ENCODE peak calls at places on chromosomes 5 and 9, in nine cellular contexts. One of them, this sample, is unnamed.

GRCh38 chr9:137305788-137306545 is 3.9 kb upstream of the NRARP start:
- DNase-seq in stimulated activated CD4-positive, alpha-beta T cell treated with anti-CD3 and anti-CD28 coated beads, Interleukin-4, amount 100 ng/mL, for 4 hours: no peak
- DNase-seq in stimulated activated CD8-positive, alpha-beta memory T cell treated with anti-CD3 and anti-CD28 coated beads, Interleukin-12 subunit alpha, Interleukin-12 subunit beta, amount 100 ng/mL, for 1 hour: no peak
- DNase-seq in neuronal stem cell: no peak
- DNase-seq in hippocampal formation: no peak
- DNase-seq in fibroblast of the conjunctiva: no peak
- DNase-seq in activated CD4-positive, alpha-beta T cell treated with anti-CD3 and anti-CD28 coated beads, Interleukin-2, amount 50 U/mL, for 1 hour: no peak
- DNase-seq in left cardiac atrium: peak
- DNase-seq in amniotic epithelial cell: no peak
- DNase-seq in this sample: no peak

GRCh38 chr9:105662184-105663104 is at the start of gene TAL2:
- DNase-seq in stimulated activated CD4-positive, alpha-beta T cell treated with anti-CD3 and anti-CD28 coated beads, Interleukin-4, amount 100 ng/mL, for 4 hours: no peak
- DNase-seq in stimulated activated CD8-positive, alpha-beta memory T cell treated with anti-CD3 and anti-CD28 coated beads, Interleukin-12 subunit alpha, Interleukin-12 subunit beta, amount 100 ng/mL, for 1 hour: no peak
- DNase-seq in neuronal stem cell: no peak
- DNase-seq in hippocampal formation: no peak
- DNase-seq in fibroblast of the conjunctiva: no peak
- DNase-seq in activated CD4-positive, alpha-beta T cell treated with anti-CD3 and anti-CD28 coated beads, Interleukin-2, amount 50 U/mL, for 1 hour: no peak
- DNase-seq in left cardiac atrium: no peak
- DNase-seq in amniotic epithelial cell: no peak
- DNase-seq in this sample: no peak

GRCh38 chr5:144142030-144142825 is 28.2 kb downstream of the YIPF5 start:
- DNase-seq in stimulated activated CD4-positive, alpha-beta T cell treated with anti-CD3 and anti-CD28 coated beads, Interleukin-4, amount 100 ng/mL, for 4 hours: no peak
- DNase-seq in stimulated activated CD8-positive, alpha-beta memory T cell treated with anti-CD3 and anti-CD28 coated beads, Interleukin-12 subunit alpha, Interleukin-12 subunit beta, amount 100 ng/mL, for 1 hour: no peak
- DNase-seq in neuronal stem cell: no peak
- DNase-seq in hippocampal formation: no peak
- DNase-seq in fibroblast of the conjunctiva: peak
- DNase-seq in activated CD4-positive, alpha-beta T cell treated with anti-CD3 and anti-CD28 coated beads, Interleukin-2, amount 50 U/mL, for 1 hour: no peak
- DNase-seq in left cardiac atrium: no peak
- DNase-seq in amniotic epithelial cell: peak
- DNase-seq in this sample: no peak

GRCh38 chr5:167208911-167209310 is 1082.5 kb upstream of the WWC1 start:
- DNase-seq in stimulated activated CD4-positive, alpha-beta T cell treated with anti-CD3 and anti-CD28 coated beads, Interleukin-4, amount 100 ng/mL, for 4 hours: no peak
- DNase-seq in stimulated activated CD8-positive, alpha-beta memory T cell treated with anti-CD3 and anti-CD28 coated beads, Interleukin-12 subunit alpha, Interleukin-12 subunit beta, amount 100 ng/mL, for 1 hour: no peak
- DNase-seq in neuronal stem cell: no peak
- DNase-seq in hippocampal formation: no peak
- DNase-seq in fibroblast of the conjunctiva: no peak
- DNase-seq in activated CD4-positive, alpha-beta T cell treated with anti-CD3 and anti-CD28 coated beads, Interleukin-2, amount 50 U/mL, for 1 hour: no peak
- DNase-seq in left cardiac atrium: no peak
- DNase-seq in amniotic epithelial cell: peak
- DNase-seq in this sample: no peak

GRCh38 chr5:177302354-177303110 is 987 bp downstream of the RAB24 start:
- DNase-seq in stimulated activated CD4-positive, alpha-beta T cell treated with anti-CD3 and anti-CD28 coated beads, Interleukin-4, amount 100 ng/mL, for 4 hours: no peak
- DNase-seq in stimulated activated CD8-positive, alpha-beta memory T cell treated with anti-CD3 and anti-CD28 coated beads, Interleukin-12 subunit alpha, Interleukin-12 subunit beta, amount 100 ng/mL, for 1 hour: no peak
- DNase-seq in neuronal stem cell: no peak
- DNase-seq in hippocampal formation: no peak
- DNase-seq in fibroblast of the conjunctiva: no peak
- DNase-seq in activated CD4-positive, alpha-beta T cell treated with anti-CD3 and anti-CD28 coated beads, Interleukin-2, amount 50 U/mL, for 1 hour: no peak
- DNase-seq in left cardiac atrium: no peak
- DNase-seq in amniotic epithelial cell: peak
- DNase-seq in this sample: no peak

GRCh38 chr5:139246394-139246793 is 47.1 kb upstream of the MATR3 start:
- DNase-seq in stimulated activated CD4-positive, alpha-beta T cell treated with anti-CD3 and anti-CD28 coated beads, Interleukin-4, amount 100 ng/mL, for 4 hours: peak
- DNase-seq in stimulated activated CD8-positive, alpha-beta memory T cell treated with anti-CD3 and anti-CD28 coated beads, Interleukin-12 subunit alpha, Interleukin-12 subunit beta, amount 100 ng/mL, for 1 hour: no peak
- DNase-seq in neuronal stem cell: no peak
- DNase-seq in hippocampal formation: no peak
- DNase-seq in fibroblast of the conjunctiva: peak
- DNase-seq in activated CD4-positive, alpha-beta T cell treated with anti-CD3 and anti-CD28 coated beads, Interleukin-2, amount 50 U/mL, for 1 hour: no peak
- DNase-seq in left cardiac atrium: peak
- DNase-seq in amniotic epithelial cell: peak
- DNase-seq in this sample: peak

GRCh38 chr9:117917873-117918272 is 213.7 kb downstream of the TLR4 start:
- DNase-seq in stimulated activated CD4-positive, alpha-beta T cell treated with anti-CD3 and anti-CD28 coated beads, Interleukin-4, amount 100 ng/mL, for 4 hours: no peak
- DNase-seq in stimulated activated CD8-positive, alpha-beta memory T cell treated with anti-CD3 and anti-CD28 coated beads, Interleukin-12 subunit alpha, Interleukin-12 subunit beta, amount 100 ng/mL, for 1 hour: no peak
- DNase-seq in neuronal stem cell: no peak
- DNase-seq in hippocampal formation: no peak
- DNase-seq in fibroblast of the conjunctiva: no peak
- DNase-seq in activated CD4-positive, alpha-beta T cell treated with anti-CD3 and anti-CD28 coated beads, Interleukin-2, amount 50 U/mL, for 1 hour: no peak
- DNase-seq in left cardiac atrium: no peak
- DNase-seq in amniotic epithelial cell: no peak
- DNase-seq in this sample: no peak

GRCh38 chr9:100027543-100027942 is 71.3 kb downstream of the ERP44 start:
- DNase-seq in stimulated activated CD4-positive, alpha-beta T cell treated with anti-CD3 and anti-CD28 coated beads, Interleukin-4, amount 100 ng/mL, for 4 hours: no peak
- DNase-seq in stimulated activated CD8-positive, alpha-beta memory T cell treated with anti-CD3 and anti-CD28 coated beads, Interleukin-12 subunit alpha, Interleukin-12 subunit beta, amount 100 ng/mL, for 1 hour: no peak
- DNase-seq in neuronal stem cell: no peak
- DNase-seq in hippocampal formation: no peak
- DNase-seq in fibroblast of the conjunctiva: no peak
- DNase-seq in activated CD4-positive, alpha-beta T cell treated with anti-CD3 and anti-CD28 coated beads, Interleukin-2, amount 50 U/mL, for 1 hour: no peak
- DNase-seq in left cardiac atrium: no peak
- DNase-seq in amniotic epithelial cell: no peak
- DNase-seq in this sample: no peak

GRCh38 chr9:124716795-124717194 is 54.3 kb downstream of the NR6A1 start:
- DNase-seq in stimulated activated CD4-positive, alpha-beta T cell treated with anti-CD3 and anti-CD28 coated beads, Interleukin-4, amount 100 ng/mL, for 4 hours: no peak
- DNase-seq in stimulated activated CD8-positive, alpha-beta memory T cell treated with anti-CD3 and anti-CD28 coated beads, Interleukin-12 subunit alpha, Interleukin-12 subunit beta, amount 100 ng/mL, for 1 hour: no peak
- DNase-seq in neuronal stem cell: no peak
- DNase-seq in hippocampal formation: no peak
- DNase-seq in fibroblast of the conjunctiva: no peak
- DNase-seq in activated CD4-positive, alpha-beta T cell treated with anti-CD3 and anti-CD28 coated beads, Interleukin-2, amount 50 U/mL, for 1 hour: no peak
- DNase-seq in left cardiac atrium: no peak
- DNase-seq in amniotic epithelial cell: no peak
- DNase-seq in this sample: no peak

GRCh38 chr5:30690931-30691330 is 502.6 kb upstream of the CDH6 start:
- DNase-seq in stimulated activated CD4-positive, alpha-beta T cell treated with anti-CD3 and anti-CD28 coated beads, Interleukin-4, amount 100 ng/mL, for 4 hours: no peak
- DNase-seq in stimulated activated CD8-positive, alpha-beta memory T cell treated with anti-CD3 and anti-CD28 coated beads, Interleukin-12 subunit alpha, Interleukin-12 subunit beta, amount 100 ng/mL, for 1 hour: no peak
- DNase-seq in neuronal stem cell: no peak
- DNase-seq in hippocampal formation: no peak
- DNase-seq in fibroblast of the conjunctiva: no peak
- DNase-seq in activated CD4-positive, alpha-beta T cell treated with anti-CD3 and anti-CD28 coated beads, Interleukin-2, amount 50 U/mL, for 1 hour: no peak
- DNase-seq in left cardiac atrium: no peak
- DNase-seq in amniotic epithelial cell: no peak
- DNase-seq in this sample: no peak

GRCh38 chr5:158589939-158590338 is 509.8 kb downstream of the EBF1 start:
- DNase-seq in stimulated activated CD4-positive, alpha-beta T cell treated with anti-CD3 and anti-CD28 coated beads, Interleukin-4, amount 100 ng/mL, for 4 hours: no peak
- DNase-seq in stimulated activated CD8-positive, alpha-beta memory T cell treated with anti-CD3 and anti-CD28 coated beads, Interleukin-12 subunit alpha, Interleukin-12 subunit beta, amount 100 ng/mL, for 1 hour: no peak
- DNase-seq in neuronal stem cell: no peak
- DNase-seq in hippocampal formation: no peak
- DNase-seq in fibroblast of the conjunctiva: no peak
- DNase-seq in activated CD4-positive, alpha-beta T cell treated with anti-CD3 and anti-CD28 coated beads, Interleukin-2, amount 50 U/mL, for 1 hour: no peak
- DNase-seq in left cardiac atrium: no peak
- DNase-seq in amniotic epithelial cell: no peak
- DNase-seq in this sample: no peak

GRCh38 chr5:154506049-154506715 is 28.2 kb upstream of the HAND1 start:
- DNase-seq in stimulated activated CD4-positive, alpha-beta T cell treated with anti-CD3 and anti-CD28 coated beads, Interleukin-4, amount 100 ng/mL, for 4 hours: no peak
- DNase-seq in stimulated activated CD8-positive, alpha-beta memory T cell treated with anti-CD3 and anti-CD28 coated beads, Interleukin-12 subunit alpha, Interleukin-12 subunit beta, amount 100 ng/mL, for 1 hour: no peak
- DNase-seq in neuronal stem cell: no peak
- DNase-seq in hippocampal formation: no peak
- DNase-seq in fibroblast of the conjunctiva: no peak
- DNase-seq in activated CD4-positive, alpha-beta T cell treated with anti-CD3 and anti-CD28 coated beads, Interleukin-2, amount 50 U/mL, for 1 hour: no peak
- DNase-seq in left cardiac atrium: no peak
- DNase-seq in amniotic epithelial cell: no peak
- DNase-seq in this sample: no peak

GRCh38 chr5:141618030-141618803 is 583 bp downstream of the DIAPH1 start:
- DNase-seq in stimulated activated CD4-positive, alpha-beta T cell treated with anti-CD3 and anti-CD28 coated beads, Interleukin-4, amount 100 ng/mL, for 4 hours: peak
- DNase-seq in stimulated activated CD8-positive, alpha-beta memory T cell treated with anti-CD3 and anti-CD28 coated beads, Interleukin-12 subunit alpha, Interleukin-12 subunit beta, amount 100 ng/mL, for 1 hour: no peak
- DNase-seq in neuronal stem cell: peak
- DNase-seq in hippocampal formation: no peak
- DNase-seq in fibroblast of the conjunctiva: no peak
- DNase-seq in activated CD4-positive, alpha-beta T cell treated with anti-CD3 and anti-CD28 coated beads, Interleukin-2, amount 50 U/mL, for 1 hour: peak
- DNase-seq in left cardiac atrium: peak
- DNase-seq in amniotic epithelial cell: no peak
- DNase-seq in this sample: no peak

GRCh38 chr9:6711403-6711802 is 46.4 kb upstream of the KDM4C start:
- DNase-seq in stimulated activated CD4-positive, alpha-beta T cell treated with anti-CD3 and anti-CD28 coated beads, Interleukin-4, amount 100 ng/mL, for 4 hours: no peak
- DNase-seq in stimulated activated CD8-positive, alpha-beta memory T cell treated with anti-CD3 and anti-CD28 coated beads, Interleukin-12 subunit alpha, Interleukin-12 subunit beta, amount 100 ng/mL, for 1 hour: no peak
- DNase-seq in neuronal stem cell: no peak
- DNase-seq in hippocampal formation: no peak
- DNase-seq in fibroblast of the conjunctiva: peak
- DNase-seq in activated CD4-positive, alpha-beta T cell treated with anti-CD3 and anti-CD28 coated beads, Interleukin-2, amount 50 U/mL, for 1 hour: no peak
- DNase-seq in left cardiac atrium: no peak
- DNase-seq in amniotic epithelial cell: peak
- DNase-seq in this sample: no peak

GRCh38 chr9:112754578-112754977 is 4.0 kb downstream of the SNX30 start:
- DNase-seq in stimulated activated CD4-positive, alpha-beta T cell treated with anti-CD3 and anti-CD28 coated beads, Interleukin-4, amount 100 ng/mL, for 4 hours: no peak
- DNase-seq in stimulated activated CD8-positive, alpha-beta memory T cell treated with anti-CD3 and anti-CD28 coated beads, Interleukin-12 subunit alpha, Interleukin-12 subunit beta, amount 100 ng/mL, for 1 hour: no peak
- DNase-seq in neuronal stem cell: no peak
- DNase-seq in hippocampal formation: no peak
- DNase-seq in fibroblast of the conjunctiva: no peak
- DNase-seq in activated CD4-positive, alpha-beta T cell treated with anti-CD3 and anti-CD28 coated beads, Interleukin-2, amount 50 U/mL, for 1 hour: no peak
- DNase-seq in left cardiac atrium: no peak
- DNase-seq in amniotic epithelial cell: no peak
- DNase-seq in this sample: no peak

GRCh38 chr9:70427161-70427945 is 12.9 kb upstream of the KLF9 start:
- DNase-seq in stimulated activated CD4-positive, alpha-beta T cell treated with anti-CD3 and anti-CD28 coated beads, Interleukin-4, amount 100 ng/mL, for 4 hours: no peak
- DNase-seq in stimulated activated CD8-positive, alpha-beta memory T cell treated with anti-CD3 and anti-CD28 coated beads, Interleukin-12 subunit alpha, Interleukin-12 subunit beta, amount 100 ng/mL, for 1 hour: no peak
- DNase-seq in neuronal stem cell: no peak
- DNase-seq in hippocampal formation: no peak
- DNase-seq in fibroblast of the conjunctiva: no peak
- DNase-seq in activated CD4-positive, alpha-beta T cell treated with anti-CD3 and anti-CD28 coated beads, Interleukin-2, amount 50 U/mL, for 1 hour: no peak
- DNase-seq in left cardiac atrium: no peak
- DNase-seq in amniotic epithelial cell: peak
- DNase-seq in this sample: no peak

GRCh38 chr9:35645736-35646582 is 4.8 kb downstream of the SIT1 start:
- DNase-seq in stimulated activated CD4-positive, alpha-beta T cell treated with anti-CD3 and anti-CD28 coated beads, Interleukin-4, amount 100 ng/mL, for 4 hours: peak
- DNase-seq in stimulated activated CD8-positive, alpha-beta memory T cell treated with anti-CD3 and anti-CD28 coated beads, Interleukin-12 subunit alpha, Interleukin-12 subunit beta, amount 100 ng/mL, for 1 hour: no peak
- DNase-seq in neuronal stem cell: no peak
- DNase-seq in hippocampal formation: peak
- DNase-seq in fibroblast of the conjunctiva: peak
- DNase-seq in activated CD4-positive, alpha-beta T cell treated with anti-CD3 and anti-CD28 coated beads, Interleukin-2, amount 50 U/mL, for 1 hour: no peak
- DNase-seq in left cardiac atrium: peak
- DNase-seq in amniotic epithelial cell: no peak
- DNase-seq in this sample: peak

GRCh38 chr9:116390306-116391228 is 237.0 kb downstream of the PAPPA start:
- DNase-seq in stimulated activated CD4-positive, alpha-beta T cell treated with anti-CD3 and anti-CD28 coated beads, Interleukin-4, amount 100 ng/mL, for 4 hours: no peak
- DNase-seq in stimulated activated CD8-positive, alpha-beta memory T cell treated with anti-CD3 and anti-CD28 coated beads, Interleukin-12 subunit alpha, Interleukin-12 subunit beta, amount 100 ng/mL, for 1 hour: no peak
- DNase-seq in neuronal stem cell: no peak
- DNase-seq in hippocampal formation: no peak
- DNase-seq in fibroblast of the conjunctiva: no peak
- DNase-seq in activated CD4-positive, alpha-beta T cell treated with anti-CD3 and anti-CD28 coated beads, Interleukin-2, amount 50 U/mL, for 1 hour: no peak
- DNase-seq in left cardiac atrium: no peak
- DNase-seq in amniotic epithelial cell: peak
- DNase-seq in this sample: no peak

GRCh38 chr5:150751096-150751891 is 7.5 kb downstream of the DCTN4 start:
- DNase-seq in stimulated activated CD4-positive, alpha-beta T cell treated with anti-CD3 and anti-CD28 coated beads, Interleukin-4, amount 100 ng/mL, for 4 hours: no peak
- DNase-seq in stimulated activated CD8-positive, alpha-beta memory T cell treated with anti-CD3 and anti-CD28 coated beads, Interleukin-12 subunit alpha, Interleukin-12 subunit beta, amount 100 ng/mL, for 1 hour: no peak
- DNase-seq in neuronal stem cell: no peak
- DNase-seq in hippocampal formation: no peak
- DNase-seq in fibroblast of the conjunctiva: no peak
- DNase-seq in activated CD4-positive, alpha-beta T cell treated with anti-CD3 and anti-CD28 coated beads, Interleukin-2, amount 50 U/mL, for 1 hour: no peak
- DNase-seq in left cardiac atrium: no peak
- DNase-seq in amniotic epithelial cell: peak
- DNase-seq in this sample: no peak

GRCh38 chr5:31530541-31531265 is 1.2 kb downstream of the DROSHA start:
- DNase-seq in stimulated activated CD4-positive, alpha-beta T cell treated with anti-CD3 and anti-CD28 coated beads, Interleukin-4, amount 100 ng/mL, for 4 hours: no peak
- DNase-seq in stimulated activated CD8-positive, alpha-beta memory T cell treated with anti-CD3 and anti-CD28 coated beads, Interleukin-12 subunit alpha, Interleukin-12 subunit beta, amount 100 ng/mL, for 1 hour: no peak
- DNase-seq in neuronal stem cell: no peak
- DNase-seq in hippocampal formation: no peak
- DNase-seq in fibroblast of the conjunctiva: no peak
- DNase-seq in activated CD4-positive, alpha-beta T cell treated with anti-CD3 and anti-CD28 coated beads, Interleukin-2, amount 50 U/mL, for 1 hour: no peak
- DNase-seq in left cardiac atrium: no peak
- DNase-seq in amniotic epithelial cell: no peak
- DNase-seq in this sample: no peak

GRCh38 chr9:134283111-134283515 is 43.1 kb upstream of the RXRA start:
- DNase-seq in stimulated activated CD4-positive, alpha-beta T cell treated with anti-CD3 and anti-CD28 coated beads, Interleukin-4, amount 100 ng/mL, for 4 hours: no peak
- DNase-seq in stimulated activated CD8-positive, alpha-beta memory T cell treated with anti-CD3 and anti-CD28 coated beads, Interleukin-12 subunit alpha, Interleukin-12 subunit beta, amount 100 ng/mL, for 1 hour: no peak
- DNase-seq in neuronal stem cell: no peak
- DNase-seq in hippocampal formation: peak
- DNase-seq in fibroblast of the conjunctiva: peak
- DNase-seq in activated CD4-positive, alpha-beta T cell treated with anti-CD3 and anti-CD28 coated beads, Interleukin-2, amount 50 U/mL, for 1 hour: no peak
- DNase-seq in left cardiac atrium: peak
- DNase-seq in amniotic epithelial cell: no peak
- DNase-seq in this sample: no peak

GRCh38 chr5:138469540-138470321 is 4.5 kb downstream of the EGR1 start:
- DNase-seq in stimulated activated CD4-positive, alpha-beta T cell treated with anti-CD3 and anti-CD28 coated beads, Interleukin-4, amount 100 ng/mL, for 4 hours: no peak
- DNase-seq in stimulated activated CD8-positive, alpha-beta memory T cell treated with anti-CD3 and anti-CD28 coated beads, Interleukin-12 subunit alpha, Interleukin-12 subunit beta, amount 100 ng/mL, for 1 hour: peak
- DNase-seq in neuronal stem cell: no peak
- DNase-seq in hippocampal formation: no peak
- DNase-seq in fibroblast of the conjunctiva: no peak
- DNase-seq in activated CD4-positive, alpha-beta T cell treated with anti-CD3 and anti-CD28 coated beads, Interleukin-2, amount 50 U/mL, for 1 hour: peak
- DNase-seq in left cardiac atrium: peak
- DNase-seq in amniotic epithelial cell: peak
- DNase-seq in this sample: no peak

GRCh38 chr9:35367451-35367850 is 122.5 kb upstream of the RUSC2 start:
- DNase-seq in stimulated activated CD4-positive, alpha-beta T cell treated with anti-CD3 and anti-CD28 coated beads, Interleukin-4, amount 100 ng/mL, for 4 hours: no peak
- DNase-seq in stimulated activated CD8-positive, alpha-beta memory T cell treated with anti-CD3 and anti-CD28 coated beads, Interleukin-12 subunit alpha, Interleukin-12 subunit beta, amount 100 ng/mL, for 1 hour: no peak
- DNase-seq in neuronal stem cell: no peak
- DNase-seq in hippocampal formation: no peak
- DNase-seq in fibroblast of the conjunctiva: peak
- DNase-seq in activated CD4-positive, alpha-beta T cell treated with anti-CD3 and anti-CD28 coated beads, Interleukin-2, amount 50 U/mL, for 1 hour: no peak
- DNase-seq in left cardiac atrium: no peak
- DNase-seq in amniotic epithelial cell: peak
- DNase-seq in this sample: no peak

GRCh38 chr5:135391123-135391868 is 7.7 kb downstream of the MACROH2A1 start:
- DNase-seq in stimulated activated CD4-positive, alpha-beta T cell treated with anti-CD3 and anti-CD28 coated beads, Interleukin-4, amount 100 ng/mL, for 4 hours: no peak
- DNase-seq in stimulated activated CD8-positive, alpha-beta memory T cell treated with anti-CD3 and anti-CD28 coated beads, Interleukin-12 subunit alpha, Interleukin-12 subunit beta, amount 100 ng/mL, for 1 hour: no peak
- DNase-seq in neuronal stem cell: no peak
- DNase-seq in hippocampal formation: no peak
- DNase-seq in fibroblast of the conjunctiva: no peak
- DNase-seq in activated CD4-positive, alpha-beta T cell treated with anti-CD3 and anti-CD28 coated beads, Interleukin-2, amount 50 U/mL, for 1 hour: no peak
- DNase-seq in left cardiac atrium: no peak
- DNase-seq in amniotic epithelial cell: peak
- DNase-seq in this sample: no peak

GRCh38 chr9:116391306-116391900 is 237.8 kb downstream of the PAPPA start:
- DNase-seq in stimulated activated CD4-positive, alpha-beta T cell treated with anti-CD3 and anti-CD28 coated beads, Interleukin-4, amount 100 ng/mL, for 4 hours: no peak
- DNase-seq in stimulated activated CD8-positive, alpha-beta memory T cell treated with anti-CD3 and anti-CD28 coated beads, Interleukin-12 subunit alpha, Interleukin-12 subunit beta, amount 100 ng/mL, for 1 hour: no peak
- DNase-seq in neuronal stem cell: no peak
- DNase-seq in hippocampal formation: no peak
- DNase-seq in fibroblast of the conjunctiva: no peak
- DNase-seq in activated CD4-positive, alpha-beta T cell treated with anti-CD3 and anti-CD28 coated beads, Interleukin-2, amount 50 U/mL, for 1 hour: no peak
- DNase-seq in left cardiac atrium: no peak
- DNase-seq in amniotic epithelial cell: peak
- DNase-seq in this sample: no peak

GRCh38 chr9:93698140-93698908 is 121.9 kb downstream of the PHF2 start:
- DNase-seq in stimulated activated CD4-positive, alpha-beta T cell treated with anti-CD3 and anti-CD28 coated beads, Interleukin-4, amount 100 ng/mL, for 4 hours: no peak
- DNase-seq in stimulated activated CD8-positive, alpha-beta memory T cell treated with anti-CD3 and anti-CD28 coated beads, Interleukin-12 subunit alpha, Interleukin-12 subunit beta, amount 100 ng/mL, for 1 hour: no peak
- DNase-seq in neuronal stem cell: no peak
- DNase-seq in hippocampal formation: no peak
- DNase-seq in fibroblast of the conjunctiva: no peak
- DNase-seq in activated CD4-positive, alpha-beta T cell treated with anti-CD3 and anti-CD28 coated beads, Interleukin-2, amount 50 U/mL, for 1 hour: no peak
- DNase-seq in left cardiac atrium: no peak
- DNase-seq in amniotic epithelial cell: no peak
- DNase-seq in this sample: no peak

GRCh38 chr5:31664566-31664965 is 25.6 kb downstream of the PDZD2 start:
- DNase-seq in stimulated activated CD4-positive, alpha-beta T cell treated with anti-CD3 and anti-CD28 coated beads, Interleukin-4, amount 100 ng/mL, for 4 hours: no peak
- DNase-seq in stimulated activated CD8-positive, alpha-beta memory T cell treated with anti-CD3 and anti-CD28 coated beads, Interleukin-12 subunit alpha, Interleukin-12 subunit beta, amount 100 ng/mL, for 1 hour: no peak
- DNase-seq in neuronal stem cell: no peak
- DNase-seq in hippocampal formation: no peak
- DNase-seq in fibroblast of the conjunctiva: no peak
- DNase-seq in activated CD4-positive, alpha-beta T cell treated with anti-CD3 and anti-CD28 coated beads, Interleukin-2, amount 50 U/mL, for 1 hour: no peak
- DNase-seq in left cardiac atrium: no peak
- DNase-seq in amniotic epithelial cell: no peak
- DNase-seq in this sample: no peak

GRCh38 chr5:131630963-131631350 is 4.1 kb downstream of the RAPGEF6 start:
- DNase-seq in stimulated activated CD4-positive, alpha-beta T cell treated with anti-CD3 and anti-CD28 coated beads, Interleukin-4, amount 100 ng/mL, for 4 hours: no peak
- DNase-seq in stimulated activated CD8-positive, alpha-beta memory T cell treated with anti-CD3 and anti-CD28 coated beads, Interleukin-12 subunit alpha, Interleukin-12 subunit beta, amount 100 ng/mL, for 1 hour: no peak
- DNase-seq in neuronal stem cell: no peak
- DNase-seq in hippocampal formation: no peak
- DNase-seq in fibroblast of the conjunctiva: no peak
- DNase-seq in activated CD4-positive, alpha-beta T cell treated with anti-CD3 and anti-CD28 coated beads, Interleukin-2, amount 50 U/mL, for 1 hour: no peak
- DNase-seq in left cardiac atrium: no peak
- DNase-seq in amniotic epithelial cell: peak
- DNase-seq in this sample: no peak

GRCh38 chr9:13351768-13352386 is 72.4 kb upstream of the MPDZ start:
- DNase-seq in stimulated activated CD4-positive, alpha-beta T cell treated with anti-CD3 and anti-CD28 coated beads, Interleukin-4, amount 100 ng/mL, for 4 hours: no peak
- DNase-seq in stimulated activated CD8-positive, alpha-beta memory T cell treated with anti-CD3 and anti-CD28 coated beads, Interleukin-12 subunit alpha, Interleukin-12 subunit beta, amount 100 ng/mL, for 1 hour: no peak
- DNase-seq in neuronal stem cell: peak
- DNase-seq in hippocampal formation: no peak
- DNase-seq in fibroblast of the conjunctiva: peak
- DNase-seq in activated CD4-positive, alpha-beta T cell treated with anti-CD3 and anti-CD28 coated beads, Interleukin-2, amount 50 U/mL, for 1 hour: no peak
- DNase-seq in left cardiac atrium: no peak
- DNase-seq in amniotic epithelial cell: peak
- DNase-seq in this sample: no peak

GRCh38 chr5:55338810-55339243 is 31.0 kb downstream of the MTREX start:
- DNase-seq in stimulated activated CD4-positive, alpha-beta T cell treated with anti-CD3 and anti-CD28 coated beads, Interleukin-4, amount 100 ng/mL, for 4 hours: peak
- DNase-seq in stimulated activated CD8-positive, alpha-beta memory T cell treated with anti-CD3 and anti-CD28 coated beads, Interleukin-12 subunit alpha, Interleukin-12 subunit beta, amount 100 ng/mL, for 1 hour: no peak
- DNase-seq in neuronal stem cell: no peak
- DNase-seq in hippocampal formation: no peak
- DNase-seq in fibroblast of the conjunctiva: no peak
- DNase-seq in activated CD4-positive, alpha-beta T cell treated with anti-CD3 and anti-CD28 coated beads, Interleukin-2, amount 50 U/mL, for 1 hour: peak
- DNase-seq in left cardiac atrium: no peak
- DNase-seq in amniotic epithelial cell: no peak
- DNase-seq in this sample: no peak

GRCh38 chr5:135307143-135307903 is 91.7 kb downstream of the MACROH2A1 start:
- DNase-seq in stimulated activated CD4-positive, alpha-beta T cell treated with anti-CD3 and anti-CD28 coated beads, Interleukin-4, amount 100 ng/mL, for 4 hours: no peak
- DNase-seq in stimulated activated CD8-positive, alpha-beta memory T cell treated with anti-CD3 and anti-CD28 coated beads, Interleukin-12 subunit alpha, Interleukin-12 subunit beta, amount 100 ng/mL, for 1 hour: no peak
- DNase-seq in neuronal stem cell: peak
- DNase-seq in hippocampal formation: no peak
- DNase-seq in fibroblast of the conjunctiva: no peak
- DNase-seq in activated CD4-positive, alpha-beta T cell treated with anti-CD3 and anti-CD28 coated beads, Interleukin-2, amount 50 U/mL, for 1 hour: no peak
- DNase-seq in left cardiac atrium: no peak
- DNase-seq in amniotic epithelial cell: no peak
- DNase-seq in this sample: no peak

This sample was measured in CMK.